ENCODE peak calls at places on chromosome 7, in ten cellular contexts. One of them, this sample, is unnamed.

GRCh38 chr7:46569117-46569433 is 648.0 kb upstream of the IGFBP3 start:
- DNase-seq in astrocyte: peak; percentile 17
- DNase-seq in Panc1: no peak
- DNase-seq in thoracic aorta: no peak
- DNase-seq in DND-41: no peak
- DNase-seq in psoas muscle: no peak
- DNase-seq in left ventricle myocardium inferior: no peak
- DNase-seq in body of pancreas: no peak
- DNase-seq in cardiac muscle cell: no peak
- DNase-seq in heart left ventricle: no peak
- DNase-seq in this sample: peak; percentile 80

GRCh38 chr7:121126801-121127534 is 138.5 kb downstream of the CPED1 start:
- DNase-seq in astrocyte: peak; percentile 25
- DNase-seq in Panc1: peak; percentile 25
- DNase-seq in thoracic aorta: no peak
- DNase-seq in DND-41: no peak
- DNase-seq in psoas muscle: no peak
- DNase-seq in left ventricle myocardium inferior: no peak
- DNase-seq in body of pancreas: no peak
- DNase-seq in cardiac muscle cell: peak; percentile 60
- DNase-seq in heart left ventricle: no peak
- DNase-seq in this sample: no peak

GRCh38 chr7:97270280-97270679 is 152.8 kb downstream of the SDHAF3 start:
- DNase-seq in astrocyte: no peak
- DNase-seq in Panc1: no peak
- DNase-seq in thoracic aorta: no peak
- DNase-seq in DND-41: no peak
- DNase-seq in psoas muscle: no peak
- DNase-seq in left ventricle myocardium inferior: no peak
- DNase-seq in body of pancreas: no peak
- DNase-seq in cardiac muscle cell: no peak
- DNase-seq in heart left ventricle: no peak
- DNase-seq in this sample: no peak

GRCh38 chr7:121298831-121299239 is 30.0 kb upstream of the WNT16 start:
- DNase-seq in astrocyte: no peak
- DNase-seq in Panc1: no peak
- DNase-seq in thoracic aorta: no peak
- DNase-seq in DND-41: no peak
- DNase-seq in psoas muscle: no peak
- DNase-seq in left ventricle myocardium inferior: no peak
- DNase-seq in body of pancreas: no peak
- DNase-seq in cardiac muscle cell: no peak
- DNase-seq in heart left ventricle: no peak
- DNase-seq in this sample: no peak

GRCh38 chr7:116393654-116394053 is 105.9 kb upstream of the CAV2 start:
- DNase-seq in astrocyte: peak; percentile 29
- DNase-seq in Panc1: no peak
- DNase-seq in thoracic aorta: no peak
- DNase-seq in DND-41: no peak
- DNase-seq in psoas muscle: peak; percentile 55
- DNase-seq in left ventricle myocardium inferior: peak; percentile 33
- DNase-seq in body of pancreas: no peak
- DNase-seq in cardiac muscle cell: peak; percentile 32
- DNase-seq in heart left ventricle: peak; percentile 39
- DNase-seq in this sample: no peak

GRCh38 chr7:44618754-44619153 is 12.3 kb downstream of the OGDH start:
- DNase-seq in astrocyte: no peak
- DNase-seq in Panc1: no peak
- DNase-seq in thoracic aorta: no peak
- DNase-seq in DND-41: no peak
- DNase-seq in psoas muscle: no peak
- DNase-seq in left ventricle myocardium inferior: no peak
- DNase-seq in body of pancreas: no peak
- DNase-seq in cardiac muscle cell: no peak
- DNase-seq in heart left ventricle: no peak
- DNase-seq in this sample: peak; percentile 75

GRCh38 chr7:141291541-141291940 is 217.7 kb downstream of the TMEM178B start:
- DNase-seq in astrocyte: no peak
- DNase-seq in Panc1: no peak
- DNase-seq in thoracic aorta: no peak
- DNase-seq in DND-41: no peak
- DNase-seq in psoas muscle: no peak
- DNase-seq in left ventricle myocardium inferior: no peak
- DNase-seq in body of pancreas: no peak
- DNase-seq in cardiac muscle cell: no peak
- DNase-seq in heart left ventricle: no peak
- DNase-seq in this sample: no peak

GRCh38 chr7:136845899-136846465 is 22.5 kb upstream of the CHRM2 start:
- DNase-seq in astrocyte: peak; percentile 75
- DNase-seq in Panc1: no peak
- DNase-seq in thoracic aorta: no peak
- DNase-seq in DND-41: no peak
- DNase-seq in psoas muscle: no peak
- DNase-seq in left ventricle myocardium inferior: no peak
- DNase-seq in body of pancreas: no peak
- DNase-seq in cardiac muscle cell: no peak
- DNase-seq in heart left ventricle: no peak
- DNase-seq in this sample: no peak

GRCh38 chr7:114857605-114858004 is 64.3 kb upstream of the MDFIC start:
- DNase-seq in astrocyte: no peak
- DNase-seq in Panc1: no peak
- DNase-seq in thoracic aorta: no peak
- DNase-seq in DND-41: no peak
- DNase-seq in psoas muscle: no peak
- DNase-seq in left ventricle myocardium inferior: no peak
- DNase-seq in body of pancreas: no peak
- DNase-seq in cardiac muscle cell: peak; percentile 29
- DNase-seq in heart left ventricle: no peak
- DNase-seq in this sample: no peak

GRCh38 chr7:92797693-92798092 is 38.7 kb downstream of the CDK6 start:
- DNase-seq in astrocyte: peak; percentile 39
- DNase-seq in Panc1: no peak
- DNase-seq in thoracic aorta: no peak
- DNase-seq in DND-41: no peak
- DNase-seq in psoas muscle: no peak
- DNase-seq in left ventricle myocardium inferior: no peak
- DNase-seq in body of pancreas: no peak
- DNase-seq in cardiac muscle cell: peak; percentile 24
- DNase-seq in heart left ventricle: peak; percentile 50
- DNase-seq in this sample: no peak

GRCh38 chr7:45181286-45181960 is 23.8 kb downstream of the RAMP3 start:
- DNase-seq in astrocyte: no peak
- DNase-seq in Panc1: no peak
- DNase-seq in thoracic aorta: no peak
- DNase-seq in DND-41: no peak
- DNase-seq in psoas muscle: peak; percentile 15
- DNase-seq in left ventricle myocardium inferior: no peak
- DNase-seq in body of pancreas: no peak
- DNase-seq in cardiac muscle cell: no peak
- DNase-seq in heart left ventricle: no peak
- DNase-seq in this sample: no peak

GRCh38 chr7:84821671-84822534 is 365.0 kb downstream of the SEMA3D start:
- DNase-seq in astrocyte: peak; percentile 1
- DNase-seq in Panc1: no peak
- DNase-seq in thoracic aorta: no peak
- DNase-seq in DND-41: no peak
- DNase-seq in psoas muscle: no peak
- DNase-seq in left ventricle myocardium inferior: no peak
- DNase-seq in body of pancreas: no peak
- DNase-seq in cardiac muscle cell: no peak
- DNase-seq in heart left ventricle: no peak
- DNase-seq in this sample: no peak

GRCh38 chr7:48875300-48875916 is 48.9 kb upstream of the CDC14C start:
- DNase-seq in astrocyte: peak; percentile 6
- DNase-seq in Panc1: peak; percentile 18
- DNase-seq in thoracic aorta: no peak
- DNase-seq in DND-41: no peak
- DNase-seq in psoas muscle: peak; percentile 53
- DNase-seq in left ventricle myocardium inferior: peak; percentile 25
- DNase-seq in body of pancreas: peak; percentile 45
- DNase-seq in cardiac muscle cell: peak; percentile 21
- DNase-seq in heart left ventricle: peak; percentile 47
- DNase-seq in this sample: no peak

GRCh38 chr7:116706668-116707126 is 34.7 kb downstream of the MET start:
- DNase-seq in astrocyte: peak; percentile 63
- DNase-seq in Panc1: peak; percentile 83
- DNase-seq in thoracic aorta: no peak
- DNase-seq in DND-41: no peak
- DNase-seq in psoas muscle: no peak
- DNase-seq in left ventricle myocardium inferior: no peak
- DNase-seq in body of pancreas: no peak
- DNase-seq in cardiac muscle cell: peak; percentile 41
- DNase-seq in heart left ventricle: no peak
- DNase-seq in this sample: peak; percentile 71

GRCh38 chr7:47336178-47337020 is 245.5 kb downstream of the TNS3 start:
- DNase-seq in astrocyte: peak; percentile 57
- DNase-seq in Panc1: no peak
- DNase-seq in thoracic aorta: peak; percentile 66
- DNase-seq in DND-41: no peak
- DNase-seq in psoas muscle: peak; percentile 79
- DNase-seq in left ventricle myocardium inferior: peak; percentile 61
- DNase-seq in body of pancreas: peak; percentile 2
- DNase-seq in cardiac muscle cell: peak; percentile 48
- DNase-seq in heart left ventricle: peak; percentile 80
- DNase-seq in this sample: no peak

GRCh38 chr7:102832694-102833093 is 80.1 kb upstream of the LRRC17 start:
- DNase-seq in astrocyte: no peak
- DNase-seq in Panc1: no peak
- DNase-seq in thoracic aorta: no peak
- DNase-seq in DND-41: no peak
- DNase-seq in psoas muscle: no peak
- DNase-seq in left ventricle myocardium inferior: no peak
- DNase-seq in body of pancreas: no peak
- DNase-seq in cardiac muscle cell: no peak
- DNase-seq in heart left ventricle: no peak
- DNase-seq in this sample: no peak
- H3K4me3 ChIP-seq in astrocyte: no peak overlapping the region
- H3K4me3 ChIP-seq in Panc1: no peak overlapping the region
- H3K4me3 ChIP-seq in thoracic aorta: no peak overlapping the region
- H3K4me3 ChIP-seq in DND-41: no peak overlapping the region
- H3K4me3 ChIP-seq in psoas muscle: no peak overlapping the region
- H3K4me3 ChIP-seq in left ventricle myocardium inferior: no peak overlapping the region
- H3K4me3 ChIP-seq in body of pancreas: no peak overlapping the region
- H3K4me3 ChIP-seq in cardiac muscle cell: no peak overlapping the region
- H3K4me3 ChIP-seq in heart left ventricle: no peak overlapping the region
- H3K4me3 ChIP-seq in this sample: no peak overlapping the region

DNA sequence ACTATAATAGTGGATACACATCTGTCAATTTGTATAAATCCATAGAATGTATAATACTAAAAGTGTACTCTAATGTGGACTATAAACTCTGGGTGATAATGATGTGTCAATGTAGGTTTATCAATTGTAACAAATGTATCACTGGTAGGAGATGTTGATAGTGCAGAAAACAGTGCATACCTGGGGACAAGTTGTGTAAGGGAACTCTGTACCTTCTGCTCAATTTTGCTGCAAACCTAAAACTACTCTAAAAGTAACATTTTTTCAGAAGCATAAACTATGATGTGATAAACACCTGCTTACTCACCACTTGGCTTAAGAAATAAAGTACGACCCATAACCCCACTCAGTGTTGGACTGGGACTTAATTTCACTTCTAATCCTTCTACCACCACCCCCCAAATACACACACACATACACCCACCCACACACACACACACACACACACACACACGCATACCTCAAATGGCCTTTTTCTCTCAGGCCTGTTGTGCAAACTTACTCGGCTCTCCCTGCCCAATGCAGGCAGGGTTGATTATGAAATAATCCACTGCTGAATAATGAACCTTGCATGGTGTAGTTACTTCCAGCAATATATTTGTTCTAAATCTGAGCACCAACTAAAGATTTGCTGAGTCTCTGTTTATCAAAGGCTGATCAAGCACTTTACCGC is 154.1 kb upstream of the KMT2E start:
- DNase-seq in astrocyte: no peak
- DNase-seq in Panc1: no peak
- DNase-seq in thoracic aorta: no peak
- DNase-seq in DND-41: no peak
- DNase-seq in psoas muscle: no peak
- DNase-seq in left ventricle myocardium inferior: no peak
- DNase-seq in body of pancreas: no peak
- DNase-seq in cardiac muscle cell: no peak
- DNase-seq in heart left ventricle: no peak
- DNase-seq in this sample: no peak
- H3K36me3 ChIP-seq in astrocyte: no peaks in the 10 kb centered on the region
- H3K36me3 ChIP-seq in Panc1: no peaks in the 10 kb centered on the region
- H3K36me3 ChIP-seq in thoracic aorta: no peaks in the 10 kb centered on the region
- H3K36me3 ChIP-seq in DND-41: no peaks in the 10 kb centered on the region
- H3K36me3 ChIP-seq in psoas muscle: no peaks in the 10 kb centered on the region
- H3K36me3 ChIP-seq in left ventricle myocardium inferior: no peaks in the 10 kb centered on the region
- H3K36me3 ChIP-seq in body of pancreas: no peaks in the 10 kb centered on the region
- H3K36me3 ChIP-seq in cardiac muscle cell: no peaks in the 10 kb centered on the region
- H3K36me3 ChIP-seq in heart left ventricle: no peaks in the 10 kb centered on the region
- H3K36me3 ChIP-seq in this sample: no peaks in the 10 kb centered on the region

GRCh38 chr7:151814400-151814914 is 62.5 kb downstream of the PRKAG2 start:
- DNase-seq in astrocyte: peak; percentile 26
- DNase-seq in Panc1: no peak
- DNase-seq in thoracic aorta: no peak
- DNase-seq in DND-41: no peak
- DNase-seq in psoas muscle: peak; percentile 50
- DNase-seq in left ventricle myocardium inferior: no peak
- DNase-seq in body of pancreas: peak; percentile 53
- DNase-seq in cardiac muscle cell: no peak
- DNase-seq in heart left ventricle: no peak
- DNase-seq in this sample: no peak
- TF ChIP-seq CTCF in astrocyte: no peak
- TF ChIP-seq CTCF in Panc1: no peak
- TF ChIP-seq CTCF in thoracic aorta: no peak
- TF ChIP-seq CTCF in DND-41: no peak
- TF ChIP-seq CTCF in psoas muscle: no peak
- TF ChIP-seq CTCF in left ventricle myocardium inferior: no peak
- TF ChIP-seq CTCF in body of pancreas: no peak
- TF ChIP-seq CTCF in cardiac muscle cell: no peak
- TF ChIP-seq CTCF in heart left ventricle: no peak
- TF ChIP-seq CTCF in this sample: no peak

DNA sequence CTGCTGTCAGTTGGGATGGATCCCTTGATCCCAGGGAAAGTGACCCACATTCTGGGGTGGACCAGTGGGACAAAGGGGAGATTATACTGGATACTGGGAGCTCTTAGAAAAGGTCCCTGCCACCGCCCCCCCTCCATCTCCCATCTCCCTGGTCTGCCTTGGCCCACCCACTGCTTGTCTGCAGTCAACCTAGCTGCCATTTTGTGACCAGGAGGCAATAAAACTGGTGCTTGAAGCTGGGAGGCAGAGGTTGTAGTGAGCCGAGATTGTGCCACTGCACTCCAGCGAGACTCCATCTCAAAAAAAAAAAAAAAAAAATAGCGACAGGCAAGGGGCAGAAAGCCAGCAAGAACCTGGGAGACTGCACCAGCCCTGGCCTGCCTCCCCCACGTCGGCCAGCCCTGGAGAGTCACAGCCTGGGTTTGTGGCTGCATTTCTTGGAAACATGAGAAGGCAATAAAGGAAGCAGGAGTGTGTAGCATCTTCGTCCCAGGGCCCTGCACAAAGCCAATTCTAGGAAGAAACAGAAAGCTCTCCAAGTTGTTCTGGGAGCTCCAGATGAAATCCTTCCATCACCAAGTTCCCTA is 4.7 kb upstream of the ARPC1B start:
- DNase-seq in astrocyte: peak; percentile 42
- DNase-seq in Panc1: no peak
- DNase-seq in thoracic aorta: no peak
- DNase-seq in DND-41: no peak
- DNase-seq in psoas muscle: peak; percentile 22
- DNase-seq in left ventricle myocardium inferior: no peak
- DNase-seq in body of pancreas: no peak
- DNase-seq in cardiac muscle cell: peak; percentile 66
- DNase-seq in heart left ventricle: no peak
- DNase-seq in this sample: no peak
- H3K4me3 ChIP-seq in astrocyte: no peak overlapping the region
- H3K4me3 ChIP-seq in Panc1: no peak overlapping the region
- H3K4me3 ChIP-seq in thoracic aorta: no peak overlapping the region
- H3K4me3 ChIP-seq in DND-41: no peak overlapping the region
- H3K4me3 ChIP-seq in psoas muscle: no peak overlapping the region
- H3K4me3 ChIP-seq in left ventricle myocardium inferior: no peak overlapping the region
- H3K4me3 ChIP-seq in body of pancreas: no peak overlapping the region
- H3K4me3 ChIP-seq in cardiac muscle cell: no peak overlapping the region
- H3K4me3 ChIP-seq in heart left ventricle: no peak overlapping the region
- H3K4me3 ChIP-seq in this sample: no peak overlapping the region

This sample was measured in kidney epithelial cell.